ENCODE peak calls at places on chromosomes 5 and 9, in five cellular contexts. One of them, this sample, is unnamed. For H3K79me2, the result is how much of the 10 kb centered on the place peaks cover.

GRCh38 chr9:107922246-107922645 is 432.7 kb upstream of the KLF4 start:
- DNase-seq in K562: no peak
- DNase-seq in HCT116: no peak
- DNase-seq in endothelial cell of umbilical vein: no peak
- DNase-seq in hepatocyte: no peak
- DNase-seq in this sample: no peak

GRCh38 chr5:16957305-16958165 is 21.4 kb upstream of the MYO10 start:
- DNase-seq in K562: no peak
- DNase-seq in endothelial cell of umbilical vein: peak
- DNase-seq in HCT116: no peak
- DNase-seq in hepatocyte: no peak
- DNase-seq in this sample: no peak

GRCh38 chr9:133188006-133188842 is 20.8 kb downstream of the OBP2B start:
- DNase-seq in K562: peak
- DNase-seq in hepatocyte: peak
- DNase-seq in HCT116: peak
- DNase-seq in endothelial cell of umbilical vein: no peak
- DNase-seq in this sample: peak

GRCh38 chr9:37675661-37676060 is 24.9 kb downstream of the FRMPD1 start:
- DNase-seq in K562: no peak
- DNase-seq in endothelial cell of umbilical vein: no peak
- DNase-seq in HCT116: no peak
- DNase-seq in hepatocyte: no peak
- DNase-seq in this sample: no peak

GRCh38 chr5:15612915-15613635 is 113.1 kb downstream of the FBXL7 start:
- DNase-seq in hepatocyte: no peak
- DNase-seq in endothelial cell of umbilical vein: no peak
- DNase-seq in HCT116: no peak
- DNase-seq in K562: no peak
- DNase-seq in this sample: no peak

GRCh38 chr5:168706655-168707069 is 127.5 kb upstream of the PANK3 start:
- DNase-seq in HCT116: peak
- DNase-seq in hepatocyte: peak
- DNase-seq in K562: peak
- DNase-seq in endothelial cell of umbilical vein: peak
- DNase-seq in this sample: peak

GRCh38 chr9:126676685-126677143 is 63.0 kb downstream of the LMX1B start:
- DNase-seq in K562: no peak
- DNase-seq in endothelial cell of umbilical vein: no peak
- DNase-seq in HCT116: no peak
- DNase-seq in hepatocyte: no peak
- DNase-seq in this sample: no peak

GRCh38 chr5:175796536-175797499 is 74.6 kb upstream of the CPLX2 start:
- DNase-seq in endothelial cell of umbilical vein: peak
- DNase-seq in HCT116: peak
- DNase-seq in K562: peak
- DNase-seq in hepatocyte: peak
- DNase-seq in this sample: peak

GRCh38 chr9:125409217-125409636 is 147.6 kb downstream of the GAPVD1 start:
- DNase-seq in HCT116: peak
- DNase-seq in K562: peak
- DNase-seq in endothelial cell of umbilical vein: no peak
- DNase-seq in hepatocyte: no peak
- DNase-seq in this sample: no peak

GRCh38 chr5:10354048-10354872 is 765 bp downstream of the MARCHF6 start:
- DNase-seq in hepatocyte: peak
- DNase-seq in endothelial cell of umbilical vein: peak
- DNase-seq in HCT116: no peak
- DNase-seq in K562: peak
- DNase-seq in this sample: peak

GRCh38 chr9:3553076-3553765 is 27.4 kb upstream of the RFX3 start:
- DNase-seq in endothelial cell of umbilical vein: no peak
- DNase-seq in HCT116: no peak
- DNase-seq in K562: no peak
- DNase-seq in hepatocyte: no peak
- DNase-seq in this sample: no peak

GRCh38 chr5:150516011-150516410 is 8.1 kb downstream of the NDST1 start:
- DNase-seq in endothelial cell of umbilical vein: peak
- DNase-seq in K562: peak
- DNase-seq in hepatocyte: peak
- DNase-seq in HCT116: no peak
- DNase-seq in this sample: no peak

GRCh38 chr5:2703615-2704014 is 47.9 kb downstream of the IRX2 start:
- DNase-seq in hepatocyte: no peak
- DNase-seq in HCT116: no peak
- DNase-seq in endothelial cell of umbilical vein: no peak
- DNase-seq in K562: no peak
- DNase-seq in this sample: no peak

GRCh38 chr5:2704111-2704510 is 47.4 kb downstream of the IRX2 start:
- DNase-seq in hepatocyte: no peak
- DNase-seq in HCT116: no peak
- DNase-seq in K562: no peak
- DNase-seq in endothelial cell of umbilical vein: no peak
- DNase-seq in this sample: no peak

GRCh38 chr5:2704806-2705645 is 46.5 kb downstream of the IRX2 start:
- DNase-seq in hepatocyte: no peak
- DNase-seq in K562: no peak
- DNase-seq in endothelial cell of umbilical vein: no peak
- DNase-seq in HCT116: no peak
- DNase-seq in this sample: no peak

GRCh38 chr5:2708132-2708531 is 43.3 kb downstream of the IRX2 start:
- DNase-seq in K562: no peak
- DNase-seq in endothelial cell of umbilical vein: no peak
- DNase-seq in hepatocyte: no peak
- DNase-seq in HCT116: no peak
- DNase-seq in this sample: no peak

GRCh38 chr5:2705861-2706260 is 45.6 kb downstream of the IRX2 start:
- DNase-seq in HCT116: no peak
- DNase-seq in hepatocyte: no peak
- DNase-seq in endothelial cell of umbilical vein: no peak
- DNase-seq in K562: no peak
- DNase-seq in this sample: no peak
- TF ChIP-seq EZH2 in HCT116: no peak
- TF ChIP-seq EZH2 in hepatocyte: no peak
- TF ChIP-seq EZH2 in endothelial cell of umbilical vein: no peak
- TF ChIP-seq EZH2 in K562: no peak
- TF ChIP-seq EZH2 in this sample: no peak

DNA sequence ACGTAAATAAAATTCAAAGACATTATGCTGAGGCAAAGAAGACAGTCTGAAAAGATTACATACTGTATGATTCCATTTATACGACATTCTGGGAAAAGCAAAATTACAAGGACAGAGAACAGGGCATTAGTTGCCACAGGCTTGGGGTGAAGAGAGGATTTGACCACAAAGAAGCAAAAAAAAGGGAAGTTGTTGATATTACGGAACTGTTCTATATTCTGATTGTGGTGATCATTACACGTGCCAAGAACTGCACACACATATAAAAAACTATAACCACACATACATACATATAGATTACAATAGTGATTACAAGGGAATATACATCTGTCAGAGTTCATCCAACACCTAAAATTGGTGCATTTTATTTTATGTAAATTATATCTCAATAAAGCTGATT is 24.1 kb downstream of the CDK5RAP2 start:
- DNase-seq in endothelial cell of umbilical vein: no peak
- DNase-seq in K562: no peak
- DNase-seq in HCT116: no peak
- DNase-seq in hepatocyte: no peak
- DNase-seq in this sample: no peak
- H3K79me2 ChIP-seq in endothelial cell of umbilical vein: under half
- H3K79me2 ChIP-seq in K562: under half
- H3K79me2 ChIP-seq in HCT116: half or more
- H3K79me2 ChIP-seq in hepatocyte: under half
- H3K79me2 ChIP-seq in this sample: half or more

GRCh38 chr5:23583081-23583480 is 75.7 kb downstream of the PRDM9 start:
- DNase-seq in HCT116: no peak
- DNase-seq in endothelial cell of umbilical vein: no peak
- DNase-seq in K562: no peak
- DNase-seq in hepatocyte: no peak
- DNase-seq in this sample: no peak
- TF ChIP-seq EZH2 in HCT116: no peak
- TF ChIP-seq EZH2 in endothelial cell of umbilical vein: no peak
- TF ChIP-seq EZH2 in K562: no peak
- TF ChIP-seq EZH2 in hepatocyte: no peak
- TF ChIP-seq EZH2 in this sample: no peak

GRCh38 chr9:111926421-111926875 is 29.8 kb downstream of the UGCG start:
- DNase-seq in K562: no peak
- DNase-seq in endothelial cell of umbilical vein: peak
- DNase-seq in HCT116: no peak
- DNase-seq in hepatocyte: no peak
- DNase-seq in this sample: peak
- H3K79me2 ChIP-seq in K562: under half
- H3K79me2 ChIP-seq in endothelial cell of umbilical vein: under half
- H3K79me2 ChIP-seq in HCT116: half or more
- H3K79me2 ChIP-seq in hepatocyte: half or more
- H3K79me2 ChIP-seq in this sample: under half

DNA sequence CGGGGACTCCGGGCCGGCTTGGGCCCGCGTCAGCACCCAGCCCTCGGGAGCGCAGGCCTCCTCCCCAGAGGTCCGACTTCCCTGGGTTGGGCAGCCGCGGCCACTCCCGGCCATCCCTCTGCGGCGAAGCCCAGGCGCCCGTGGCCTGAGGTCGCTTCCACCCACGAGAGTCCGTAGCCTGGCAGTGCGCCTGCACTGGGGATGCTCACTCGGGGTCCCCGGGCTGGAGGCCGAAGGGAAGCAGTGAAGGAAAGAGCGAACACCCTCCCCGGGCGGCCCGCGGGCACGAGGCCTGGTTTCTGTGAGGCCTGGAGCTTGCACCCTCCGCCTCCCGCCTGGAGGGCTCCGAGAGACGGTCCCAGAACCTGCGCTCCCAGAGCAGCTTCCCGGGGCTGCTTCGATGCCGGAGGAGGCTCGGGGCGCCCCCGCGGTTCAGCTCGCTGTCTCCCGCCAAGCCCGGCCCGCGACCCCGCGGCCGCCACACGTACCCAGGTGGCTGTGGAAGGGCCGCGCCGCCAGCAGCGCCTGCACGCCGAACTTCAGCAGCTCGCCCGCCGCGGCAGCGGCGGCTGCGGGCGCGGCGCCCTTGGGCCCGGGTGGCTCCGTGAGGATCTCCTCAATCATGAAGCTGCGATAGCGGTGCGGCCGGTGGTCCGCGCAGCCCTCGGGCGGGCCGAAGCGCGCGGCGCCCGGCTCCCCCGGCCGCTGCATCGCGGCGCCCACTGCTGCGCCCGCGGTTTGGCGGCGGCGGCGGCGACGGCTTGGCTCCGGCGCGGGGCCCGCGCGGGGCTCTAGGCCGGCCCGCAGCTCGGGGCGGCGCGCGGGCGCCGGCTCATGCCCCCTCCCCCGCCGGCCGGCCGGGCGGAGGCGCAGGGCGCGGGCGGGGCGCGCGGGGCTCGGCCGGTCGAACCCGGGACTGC is at the start of gene BARX1:
- DNase-seq in HCT116: no peak
- DNase-seq in endothelial cell of umbilical vein: no peak
- DNase-seq in K562: no peak
- DNase-seq in hepatocyte: no peak
- DNase-seq in this sample: no peak
- TF ChIP-seq EZH2 in HCT116: no peak
- TF ChIP-seq EZH2 in endothelial cell of umbilical vein: peak
- TF ChIP-seq EZH2 in K562: no peak
- TF ChIP-seq EZH2 in hepatocyte: peak
- TF ChIP-seq EZH2 in this sample: no peak

GRCh38 chr9:79662553-79662956 is 90.8 kb downstream of the TLE4 start:
- DNase-seq in hepatocyte: no peak
- DNase-seq in endothelial cell of umbilical vein: peak
- DNase-seq in K562: no peak
- DNase-seq in HCT116: no peak
- DNase-seq in this sample: no peak
- H3K79me2 ChIP-seq in hepatocyte: under half
- H3K79me2 ChIP-seq in endothelial cell of umbilical vein: under half
- H3K79me2 ChIP-seq in K562: under half
- H3K79me2 ChIP-seq in HCT116: under half
- H3K79me2 ChIP-seq in this sample: under half

GRCh38 chr5:161547573-161548471 is 1.3 kb upstream of the GABRB2 start:
- DNase-seq in HCT116: no peak
- DNase-seq in hepatocyte: peak
- DNase-seq in endothelial cell of umbilical vein: no peak
- DNase-seq in K562: no peak
- DNase-seq in this sample: no peak
- TF ChIP-seq EZH2 in HCT116: no peak
- TF ChIP-seq EZH2 in hepatocyte: no peak
- TF ChIP-seq EZH2 in endothelial cell of umbilical vein: peak
- TF ChIP-seq EZH2 in K562: no peak
- TF ChIP-seq EZH2 in this sample: no peak

DNA sequence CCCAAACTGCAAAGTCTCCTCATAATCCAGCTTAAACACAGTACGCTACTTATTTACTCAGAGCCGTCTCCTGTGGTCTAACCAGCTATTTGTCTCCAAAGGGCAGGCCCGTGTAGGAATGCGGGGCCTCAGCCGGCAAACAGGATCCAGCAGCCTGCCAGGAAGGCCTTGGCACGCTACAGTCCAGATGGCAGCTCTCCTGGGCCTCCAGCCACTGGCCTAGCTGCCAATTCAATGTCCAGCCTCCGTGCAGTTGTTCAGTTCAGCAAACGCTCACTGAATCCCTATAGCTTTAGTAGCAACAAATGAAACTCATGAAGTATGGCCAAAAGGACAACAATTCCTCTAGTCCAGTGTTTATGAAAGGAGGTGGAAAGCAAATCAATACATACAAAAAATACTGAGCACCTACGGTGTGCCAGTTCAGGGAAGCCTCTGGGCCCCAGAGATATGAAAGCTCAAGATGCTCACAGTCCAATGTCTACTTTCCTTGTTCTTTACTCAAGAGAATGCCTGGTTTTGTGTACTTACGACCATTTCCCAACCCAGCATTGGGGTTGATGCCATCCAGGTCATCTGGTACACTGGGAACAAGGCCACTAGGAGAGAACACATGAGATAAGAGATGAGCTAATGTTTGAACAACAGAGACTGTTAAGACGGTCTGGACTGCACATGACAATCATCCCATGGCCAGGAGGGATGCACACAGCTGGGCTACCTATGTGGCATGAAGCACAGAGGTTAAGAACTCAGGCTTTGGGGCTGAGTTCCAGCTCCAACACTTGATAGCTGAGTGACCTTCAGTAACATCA is 8.3 kb downstream of the CDK5RAP2 start:
- DNase-seq in K562: no peak
- DNase-seq in HCT116: no peak
- DNase-seq in hepatocyte: peak
- DNase-seq in endothelial cell of umbilical vein: no peak
- DNase-seq in this sample: no peak
- H3K79me2 ChIP-seq in K562: under half
- H3K79me2 ChIP-seq in HCT116: half or more
- H3K79me2 ChIP-seq in hepatocyte: under half
- H3K79me2 ChIP-seq in endothelial cell of umbilical vein: under half
- H3K79me2 ChIP-seq in this sample: half or more